ENCODE peak calls at places on chromosomes 3 and 15, in five cellular contexts. P is HepG2, I is left lung, M is mucosa of descending colon, B is psoas muscle. O is an unnamed sample.

GRCh38 chr3:53026423-53027162 is 19.3 kb downstream of the SFMBT1 start:
- ATAC-seq in P (peak; percentile 88), I (no peak), M (no peak), B (peak; percentile 35), O (no peak)

GRCh38 chr3:153599685-153600084 is 437.7 kb downstream of the RAP2B start:
- ATAC-seq in P (peak; percentile 95), I (peak; percentile 79), M (peak; percentile 66), B (no peak), O (no peak)

GRCh38 chr3:58560771-58561311 is 16.4 kb downstream of the FAM107A start:
- ATAC-seq in P (peak; percentile 70), I (peak; percentile 77), M (no peak), B (no peak), O (no peak)

GRCh38 chr15:41284425-41285177 is 47.8 kb downstream of the OIP5 start:
- ATAC-seq in P (peak; percentile 5), I (peak; percentile 6), M (peak; percentile 37), B (peak; percentile 17), O (no peak)

GRCh38 chr15:29102911-29103824 is 166.5 kb downstream of the NSMCE3 start:
- ATAC-seq in P (no peak), I (peak; percentile 32), M (peak; percentile 23), B (peak; percentile 37), O (no peak)

GRCh38 chr3:30259730-30260129 is 346.7 kb upstream of the TGFBR2 start:
- ATAC-seq in P (no peak), I (no peak), M (no peak), B (no peak), O (no peak)

GRCh38 chr15:66747866-66748265 is 45.8 kb downstream of the SMAD6 start:
- ATAC-seq in P (no peak), I (no peak), M (no peak), B (no peak), O (no peak)

GRCh38 chr3:58117561-58118305 is 93.0 kb downstream of the DNASE1L3 start:
- ATAC-seq in P (no peak), I (peak; percentile 60), M (no peak), B (no peak), O (no peak)

GRCh38 chr15:66472176-66472999 is 25.2 kb downstream of the SNAPC5 start:
- ATAC-seq in P (peak; percentile 67), I (no peak), M (no peak), B (no peak), O (peak; percentile 90)

GRCh38 chr15:74384566-74385441 is 17.4 kb upstream of the CYP11A1 start:
- ATAC-seq in P (no peak), I (peak; percentile 58), M (peak; percentile 68), B (peak; percentile 38), O (peak; percentile 89)

GRCh38 chr3:62922326-62922725 is 47.1 kb upstream of the CADPS start:
- ATAC-seq in P (no peak), I (no peak), M (no peak), B (no peak), O (no peak)

GRCh38 chr3:28109829-28110228 is 131.6 kb upstream of the CMC1 start:
- ATAC-seq in P (peak; percentile 81), I (peak; percentile 49), M (peak; percentile 75), B (no peak), O (no peak)

GRCh38 chr3:177109688-177110087 is 87.6 kb downstream of the TBL1XR1 start:
- ATAC-seq in P (no peak), I (no peak), M (peak; percentile 30), B (no peak), O (peak; percentile 66)

GRCh38 chr15:74251187-74251811 is 15.2 kb downstream of the CCDC33 start:
- ATAC-seq in P (no peak), I (no peak), M (peak; percentile 16), B (peak; percentile 97), O (peak; percentile 10)

GRCh38 chr3:158713094-158713499 is 19.2 kb downstream of the RARRES1 start:
- ATAC-seq in P (no peak), I (peak; percentile 49), M (peak; percentile 91), B (no peak), O (peak; percentile 36)

GRCh38 chr15:60299452-60300047 is 98.2 kb downstream of the ANXA2 start:
- ATAC-seq in P (no peak), I (peak; percentile 37), M (peak; percentile 91), B (no peak), O (no peak)

GRCh38 chr3:43892535-43892934 is 201.8 kb downstream of the ABHD5 start:
- ATAC-seq in P (no peak), I (no peak), M (no peak), B (no peak), O (peak; percentile 77)

GRCh38 chr15:60656491-60657284 is 177.7 kb upstream of the ICE2 start:
- ATAC-seq in P (no peak), I (peak; percentile 67), M (no peak), B (no peak), O (no peak)

GRCh38 chr3:171876651-171877272 is 33.6 kb downstream of the TMEM212 start:
- ATAC-seq in P (no peak), I (peak; percentile 33), M (no peak), B (no peak), O (no peak)

GRCh38 chr15:67784057-67784781 is 41.1 kb upstream of the SKOR1 start:
- ATAC-seq in P (no peak), I (no peak), M (peak; percentile 83), B (no peak), O (peak; percentile 96)

GRCh38 chr3:23612296-23612891 is 193.4 kb upstream of the UBE2E1 start:
- ATAC-seq in P (peak; percentile 53), I (peak; percentile 75), M (peak; percentile 89), B (no peak), O (peak; percentile 48)

GRCh38 chr3:16304065-16305010 is 39.3 kb downstream of the OXNAD1 start:
- ATAC-seq in P (no peak), I (no peak), M (no peak), B (no peak), O (no peak)